ENCODE peak calls at places on chromosomes 2 and 18, in nine cellular contexts. P is prostate gland, L is right atrium auricular region, E is GM23338, D is uterus, R is fibroblast of lung, A is lung, Y is cardiac muscle cell, G is lower lobe of right lung. M is an unnamed sample.

GRCh38 chr2:190277234-190278112 is 42.2 kb downstream of the HIBCH start:
- DNase-seq in E (peak; percentile 68), L (no peak), Y (peak; percentile 70), A (no peak), D (no peak), P (no peak), R (peak; percentile 65), G (no peak), M (no peak)

GRCh38 chr2:30235008-30235655 is 3.8 kb downstream of the LBH start:
- DNase-seq in R (no peak), Y (no peak), E (no peak), D (no peak), L (no peak), G (no peak), P (no peak), A (no peak), M (no peak)

GRCh38 chr2:175742367-175742766 is 259.7 kb downstream of the LNPK start:
- DNase-seq in P (no peak), L (no peak), D (no peak), A (no peak), G (no peak), Y (no peak), E (no peak), R (peak; percentile 42), M (no peak)

GRCh38 chr2:74450570-74451190 is 4.2 kb upstream of the INO80B start:
- DNase-seq in Y (no peak), A (no peak), R (no peak), L (no peak), P (no peak), D (no peak), E (no peak), G (no peak), M (no peak)

GRCh38 chr2:9972621-9973445 is 21.3 kb downstream of the GRHL1 start:
- DNase-seq in R (peak; percentile 79), G (no peak), E (peak; percentile 6), P (no peak), D (no peak), Y (peak; percentile 55), A (no peak), L (no peak), M (no peak)

GRCh38 chr2:10575566-10576300 is 114.0 kb downstream of the NOL10 start:
- DNase-seq in G (no peak), L (no peak), R (peak; percentile 54), P (no peak), Y (peak; percentile 61), A (no peak), D (no peak), E (no peak), M (no peak)

GRCh38 chr18:67243799-67244587 is 272.5 kb downstream of the DSEL start:
- DNase-seq in R (no peak), Y (peak; percentile 25), L (no peak), A (no peak), E (no peak), G (no peak), P (no peak), D (no peak), M (no peak)

GRCh38 chr2:197369228-197369945 is 58.8 kb upstream of the ANKRD44 start:
- DNase-seq in E (no peak), D (no peak), L (no peak), R (no peak), P (no peak), Y (peak; percentile 66), G (no peak), A (no peak), M (no peak)

GRCh38 chr2:69791045-69791444 is 38.4 kb upstream of the GMCL1 start:
- DNase-seq in E (no peak), A (no peak), R (no peak), L (no peak), P (no peak), G (no peak), D (no peak), Y (peak; percentile 61), M (no peak)

GRCh38 chr18:29003194-29003593 is 826.3 kb upstream of the CDH2 start:
- DNase-seq in L (no peak), A (peak; percentile 63), D (no peak), G (no peak), E (no peak), R (no peak), P (no peak), Y (no peak), M (no peak)

DNA sequence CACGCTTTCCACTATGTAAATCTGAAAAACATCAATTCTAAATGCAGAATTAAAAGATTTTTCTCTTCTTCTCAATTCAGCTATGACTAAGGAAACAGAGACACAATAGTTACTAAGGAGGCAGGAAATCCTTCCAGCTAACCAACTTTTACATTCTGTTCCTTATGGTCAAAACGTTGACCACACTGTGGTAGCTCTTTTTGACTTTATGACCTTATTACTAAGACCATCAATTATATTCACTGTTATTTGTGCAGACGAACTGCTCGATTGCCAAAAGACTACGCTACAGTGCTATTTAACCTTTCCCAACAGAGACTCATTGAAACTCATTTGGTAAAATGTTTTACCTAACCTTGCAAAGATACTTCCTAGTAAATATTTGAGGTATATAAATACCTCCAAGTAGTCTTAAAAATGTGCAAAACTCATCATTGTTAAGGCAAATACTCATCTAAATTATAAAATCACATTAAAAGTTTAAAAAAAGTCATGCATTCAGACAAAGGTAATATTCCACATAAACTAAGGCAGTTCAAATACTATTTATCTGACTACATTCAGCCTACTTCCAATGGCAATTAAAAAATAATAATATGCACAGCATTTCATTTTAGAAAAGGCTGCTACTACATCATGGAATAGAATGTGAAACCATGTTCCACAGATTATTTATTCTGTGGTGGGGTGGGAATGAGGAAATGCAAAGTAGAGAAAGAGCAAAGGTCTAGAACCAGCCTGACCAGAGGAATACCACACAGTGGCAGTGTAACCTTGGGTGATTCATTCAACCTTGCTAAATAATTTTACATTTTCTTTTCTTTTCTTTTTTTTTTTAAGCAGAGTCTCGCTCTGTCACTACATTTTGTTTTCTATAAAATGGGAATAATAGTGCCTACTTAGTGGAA is 139.8 kb downstream of the THADA start:
- DNase-seq in R (peak; percentile 97), L (no peak), D (no peak), E (no peak), P (no peak), G (no peak), A (no peak), Y (peak; percentile 83), M (no peak)
- H3K27ac ChIP-seq in R (no peak overlapping the region), L (no peak overlapping the region), D (peak overlapping the region; percentile 78), E (no peak overlapping the region), P (no peak overlapping the region), G (no peak overlapping the region), A (no peak overlapping the region), Y (no peak overlapping the region), M (no peak overlapping the region)

GRCh38 chr2:17706845-17707244 is 46.8 kb downstream of the SMC6 start:
- DNase-seq in Y (peak; percentile 29), G (no peak), D (no peak), P (no peak), E (no peak), R (no peak), L (no peak), A (no peak), M (no peak)

GRCh38 chr2:17713291-17713690 is 40.3 kb downstream of the SMC6 start:
- DNase-seq in L (no peak), E (no peak), Y (no peak), P (no peak), G (no peak), A (no peak), D (no peak), R (no peak), M (no peak)

GRCh38 chr2:17710547-17711248 is 42.9 kb downstream of the SMC6 start:
- DNase-seq in P (no peak), A (no peak), E (no peak), Y (no peak), G (no peak), D (no peak), R (no peak), L (no peak), M (no peak)

DNA sequence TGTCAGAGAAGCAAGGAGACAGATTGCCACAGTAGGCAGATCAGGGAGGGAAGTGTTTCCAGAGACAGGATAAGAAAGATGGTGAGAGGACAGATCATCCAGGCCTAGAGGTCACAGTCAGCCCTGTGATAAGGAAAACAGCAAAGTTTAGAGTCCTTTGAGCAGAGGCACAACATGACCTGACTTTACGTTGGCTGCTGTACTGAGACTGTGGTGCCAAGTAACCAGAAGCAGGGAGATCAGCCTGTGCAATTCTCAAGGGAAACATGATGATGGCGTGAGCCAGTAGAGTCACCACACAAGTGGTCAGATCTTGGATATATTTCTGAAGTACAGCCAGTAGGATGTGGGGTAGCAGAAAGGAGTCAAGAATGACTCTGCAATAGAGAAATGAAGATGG is 43.7 kb downstream of the SMC6 start:
- DNase-seq in A (no peak), G (no peak), Y (no peak), E (no peak), R (no peak), D (no peak), L (no peak), P (no peak), M (no peak)
- H3K36me3 ChIP-seq in A (peaks cover 27% of the 10 kb centered on the region), G (peaks cover 79% of the 10 kb centered on the region), Y (peaks cover 26% of the 10 kb centered on the region), E (peaks cover 36% of the 10 kb centered on the region), R (peaks cover 3% of the 10 kb centered on the region), D (no peaks in the 10 kb centered on the region), L (peaks cover 34% of the 10 kb centered on the region), P (no peaks in the 10 kb centered on the region), M (peaks cover 70% of the 10 kb centered on the region)

GRCh38 chr18:34915046-34915445 is 126.2 kb upstream of the MAPRE2 start:
- DNase-seq in P (no peak), R (no peak), D (no peak), A (no peak), L (no peak), E (no peak), G (no peak), Y (no peak), M (no peak)

GRCh38 chr18:34913837-34914755 is 127.1 kb upstream of the MAPRE2 start:
- DNase-seq in G (no peak), D (no peak), A (no peak), E (no peak), P (no peak), Y (peak; percentile 46), R (peak; percentile 72), L (no peak), M (no peak)

GRCh38 chr18:34911081-34911480 is 130.1 kb upstream of the MAPRE2 start:
- DNase-seq in G (no peak), Y (no peak), R (no peak), A (no peak), D (no peak), P (no peak), L (no peak), E (no peak), M (no peak)

GRCh38 chr18:34909637-34910364 is 131.4 kb upstream of the MAPRE2 start:
- DNase-seq in Y (no peak), L (no peak), E (no peak), A (no peak), R (peak; percentile 42), P (no peak), D (no peak), G (no peak), M (no peak)
- TF ChIP-seq CTCF in Y (no peak), L (no peak), E (no peak), A (no peak), R (no peak), P (no peak), D (no peak), G (no peak), M (no peak)

GRCh38 chr2:145067631-145068030 is 547.7 kb upstream of the ZEB2 start:
- DNase-seq in A (no peak), P (no peak), D (no peak), G (no peak), Y (no peak), R (no peak), E (no peak), L (no peak), M (no peak)
- H3K27ac ChIP-seq in A (no peak overlapping the region), P (no peak overlapping the region), D (peak overlapping the region; percentile 70), G (peak overlapping the region; percentile 25), Y (no peak overlapping the region), R (no peak overlapping the region), E (no peak overlapping the region), L (peak overlapping the region; percentile 39), M (peak overlapping the region; percentile 89)

GRCh38 chr2:215407061-215407460 is 28.8 kb downstream of the FN1 start:
- DNase-seq in G (no peak), R (no peak), D (no peak), E (no peak), P (no peak), Y (no peak), A (no peak), L (no peak), M (no peak)
- H3K36me3 ChIP-seq in G (peaks cover 84% of the 10 kb centered on the region), R (peaks cover 23% of the 10 kb centered on the region), D (no peaks in the 10 kb centered on the region), E (peaks cover 45% of the 10 kb centered on the region), P (no peaks in the 10 kb centered on the region), Y (peaks cover 54% of the 10 kb centered on the region), A (peaks cover 11% of the 10 kb centered on the region), L (peaks cover 38% of the 10 kb centered on the region), M (peaks cover 72% of the 10 kb centered on the region)